ENCODE peak calls at places on chromosomes 16 and 17, in five cellular contexts. K is mesenchymal stem cell, Z is IMR-90, F is H1, R is neuronal stem cell. G is an unnamed sample.

GRCh38 chr17:49514374-49514738 is 19.3 kb downstream of the NGFR start:
- DNase-seq in R (no peak), K (peak), Z (no peak), F (no peak), G (peak)

GRCh38 chr16:27847030-27847550 is 216.4 kb downstream of the GSG1L start:
- DNase-seq in K (peak), Z (no peak), F (no peak), R (no peak), G (peak)

GRCh38 chr16:30004811-30005242 is 6.0 kb downstream of the DOC2A start:
- DNase-seq in F (no peak), K (no peak), Z (no peak), R (no peak), G (no peak)

GRCh38 chr16:57795431-57795878 is 6.8 kb downstream of the KIFC3 start:
- DNase-seq in K (peak), R (no peak), F (no peak), Z (peak), G (peak)

GRCh38 chr17:28242791-28243190 is 76.2 kb upstream of the TMEM97 start:
- DNase-seq in R (no peak), Z (no peak), F (no peak), K (no peak), G (no peak)

GRCh38 chr17:40373324-40373723 is 8.8 kb upstream of the GJD3 start:
- DNase-seq in K (peak), Z (peak), F (no peak), R (no peak), G (no peak)

GRCh38 chr17:278055-279028 is 74.3 kb downstream of the RPH3AL start:
- DNase-seq in F (no peak), Z (no peak), R (no peak), K (no peak), G (no peak)

GRCh38 chr16:55471448-55472097 is 7.4 kb upstream of the MMP2 start:
- DNase-seq in R (no peak), K (peak), Z (peak), F (no peak), G (no peak)

GRCh38 chr17:59435238-59435637 is 103.8 kb downstream of the YPEL2 start:
- DNase-seq in K (peak), Z (peak), R (no peak), F (no peak), G (no peak)

GRCh38 chr16:75256871-75257343 is 5.5 kb upstream of the BCAR1 start:
- DNase-seq in Z (peak), K (peak), F (no peak), R (no peak), G (peak)

GRCh38 chr17:71339219-71339618 is 781.6 kb upstream of the SOX9 start:
- DNase-seq in Z (no peak), F (no peak), R (no peak), K (no peak), G (no peak)

GRCh38 chr16:79429276-79430128 is 171.0 kb downstream of the MAF start:
- DNase-seq in R (no peak), Z (no peak), F (no peak), K (no peak), G (no peak)

GRCh38 chr17:58703137-58703846 is 10.9 kb downstream of the RAD51C start:
- DNase-seq in K (peak), R (no peak), Z (peak), F (no peak), G (no peak)

GRCh38 chr17:75036643-75037268 is 10.0 kb downstream of the ATP5PD start:
- DNase-seq in K (no peak), F (no peak), Z (peak), R (no peak), G (peak)

GRCh38 chr16:49623501-49624266 is 232.2 kb downstream of the ZNF423 start:
- DNase-seq in K (no peak), R (no peak), Z (no peak), F (no peak), G (peak)

GRCh38 chr17:40314557-40314953 is 5.6 kb downstream of the RARA start:
- DNase-seq in F (no peak), Z (peak), R (no peak), K (peak), G (no peak)

GRCh38 chr16:49868164-49868668 is 12.3 kb upstream of the ZNF423 start:
- DNase-seq in R (no peak), F (no peak), Z (no peak), K (no peak), G (no peak)

GRCh38 chr17:50290074-50290702 is 15.9 kb downstream of the TMEM92 start:
- DNase-seq in K (peak), F (no peak), Z (peak), R (no peak), G (no peak)

GRCh38 chr16:27245276-27246231 is 23.0 kb downstream of the NSMCE1 start:
- DNase-seq in R (no peak), F (no peak), Z (peak), K (peak), G (peak)

GRCh38 chr16:11674001-11674817 is 6.0 kb downstream of the SNN start:
- DNase-seq in Z (no peak), R (no peak), F (no peak), K (no peak), G (no peak)

GRCh38 chr16:11098601-11099377 is 154.4 kb downstream of the CLEC16A start:
- DNase-seq in F (no peak), R (no peak), Z (no peak), K (no peak), G (no peak)

GRCh38 chr16:72094266-72094610 is 591 bp downstream of the DHX38 start:
- DNase-seq in R (no peak), F (no peak), Z (no peak), K (no peak), G (no peak)

GRCh38 chr17:1559047-1559742 is 3.4 kb downstream of the PITPNA start:
- DNase-seq in R (no peak), Z (no peak), F (no peak), K (no peak), G (no peak)

GRCh38 chr17:81841866-81842265 is 7.0 kb upstream of the PPP1R27 start:
- DNase-seq in F (no peak), K (no peak), R (no peak), Z (no peak), G (no peak)

GRCh38 chr17:72677714-72678390 is 414.6 kb downstream of the SLC39A11 start:
- DNase-seq in Z (peak), K (peak), R (no peak), F (no peak), G (no peak)

GRCh38 chr17:37478187-37478586 is 11.5 kb upstream of the DUSP14 start:
- DNase-seq in Z (peak), K (peak), F (no peak), R (no peak), G (no peak)

GRCh38 chr16:495127-495748 is 32.3 kb upstream of the CAPN15 start:
- DNase-seq in Z (peak), R (no peak), K (peak), F (peak), G (peak)

GRCh38 chr17:48610282-48611211 is at the start of gene HOXB7:
- DNase-seq in K (peak), R (no peak), F (no peak), Z (peak), G (peak)

GRCh38 chr16:11848842-11849241 is 2.5 kb downstream of the RSL1D1 start:
- DNase-seq in K (no peak), R (no peak), F (no peak), Z (peak), G (no peak)

GRCh38 chr17:68182940-68183551 is 64.8 kb upstream of the AMZ2 start:
- DNase-seq in R (no peak), F (no peak), Z (no peak), K (no peak), G (peak)

GRCh38 chr16:23650674-23651073 is 9.4 kb downstream of the DCTN5 start:
- DNase-seq in F (no peak), Z (peak), R (no peak), K (no peak), G (no peak)

GRCh38 chr17:58488428-58488890 is 251 bp upstream of the HSF5 start:
- DNase-seq in F (no peak), K (no peak), R (no peak), Z (no peak), G (no peak)

GRCh38 chr17:38724337-38724988 is 5.7 kb upstream of the CISD3 start:
- DNase-seq in K (no peak), R (no peak), F (no peak), Z (no peak), G (no peak)

GRCh38 chr17:67639555-67639954 is 78.2 kb upstream of the NOL11 start:
- DNase-seq in R (no peak), F (no peak), Z (no peak), K (no peak), G (no peak)

GRCh38 chr16:24670623-24671454 is 58.6 kb upstream of the TNRC6A start:
- DNase-seq in R (peak), K (peak), Z (peak), F (no peak), G (peak)

GRCh38 chr16:5205394-5206040 is 107.9 kb upstream of the EEF2KMT start:
- DNase-seq in Z (no peak), K (no peak), R (no peak), F (no peak), G (no peak)

GRCh38 chr17:2215616-2216364 is 87.8 kb downstream of the SMG6 start:
- DNase-seq in Z (peak), F (no peak), R (no peak), K (peak), G (peak)

GRCh38 chr16:13448346-13448745 is 471.6 kb upstream of the ERCC4 start:
- DNase-seq in F (no peak), Z (no peak), K (no peak), R (no peak), G (no peak)

DNA sequence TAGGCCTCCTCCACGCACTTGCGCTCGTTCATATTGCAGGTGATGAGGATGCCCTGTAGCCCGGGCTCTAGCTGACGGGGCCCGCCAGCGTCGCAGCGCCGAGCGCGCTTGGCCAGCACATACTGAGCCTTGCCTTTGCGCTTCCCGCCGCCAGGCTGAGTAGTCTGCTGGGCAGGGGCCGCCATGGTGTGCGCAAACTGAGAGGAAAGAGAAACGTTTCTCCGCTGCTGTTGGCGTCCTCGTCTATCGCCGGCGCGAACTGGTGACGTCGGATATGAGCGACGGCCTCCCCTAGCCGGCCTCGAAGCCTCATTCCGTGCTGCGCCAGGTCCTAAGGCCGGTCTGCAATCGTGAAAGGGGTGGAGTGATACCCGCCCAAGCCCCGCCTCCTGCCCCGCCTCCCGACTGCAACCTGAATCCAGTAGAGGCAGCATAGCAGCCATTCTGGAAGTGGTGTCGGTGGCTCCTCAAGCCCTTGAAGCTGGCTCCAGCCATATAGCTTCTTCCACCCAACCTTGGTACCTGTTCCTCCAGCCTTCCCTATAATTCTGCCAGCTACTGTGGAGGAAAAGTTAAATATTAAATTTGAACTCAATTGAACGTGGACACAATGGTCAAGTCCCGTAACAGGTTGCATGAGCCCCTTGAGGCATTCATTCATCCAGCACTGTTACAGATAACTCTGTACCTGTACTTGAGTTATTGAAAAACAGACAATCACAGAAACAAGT is at the start of gene THUMPD1:
- DNase-seq in R (peak), K (peak), Z (peak), F (peak), G (peak)
- H4K8ac ChIP-seq in R (peak), K (peak), Z (peak), F (peak), G (no peak)

GRCh38 chr16:77760800-77761199 is 27.6 kb upstream of the VAT1L start:
- DNase-seq in K (peak), R (no peak), F (no peak), Z (peak), G (no peak)

GRCh38 chr16:77758508-77758907 is 29.9 kb upstream of the VAT1L start:
- DNase-seq in Z (no peak), R (no peak), F (no peak), K (no peak), G (no peak)

GRCh38 chr16:77758046-77758445 is 30.3 kb upstream of the VAT1L start:
- DNase-seq in K (no peak), Z (no peak), R (no peak), F (no peak), G (no peak)

GRCh38 chr16:77761204-77761603 is 27.2 kb upstream of the VAT1L start:
- DNase-seq in K (no peak), F (no peak), R (no peak), Z (no peak), G (no peak)

GRCh38 chr16:77759821-77760220 is 28.5 kb upstream of the VAT1L start:
- DNase-seq in Z (peak), F (no peak), R (no peak), K (peak), G (no peak)
- H4K91ac ChIP-seq in Z (no peak), F (no peak), R (no peak), K (no peak), G (no peak)

GRCh38 chr16:67278773-67279295 is 498 bp upstream of the PLEKHG4 start:
- DNase-seq in R (no peak), Z (no peak), K (peak), F (no peak), G (peak)
- H4K8ac ChIP-seq in R (no peak), Z (peak), K (peak), F (no peak), G (no peak)

GRCh38 chr17:57436565-57436964 is 180.2 kb downstream of the MSI2 start:
- DNase-seq in K (no peak), F (no peak), Z (no peak), R (no peak), G (no peak)
- H4K91ac ChIP-seq in K (no peak), F (no peak), Z (no peak), R (no peak), G (no peak)

GRCh38 chr16:31472559-31473203 is 729 bp downstream of the TGFB1I1 start:
- DNase-seq in R (no peak), F (no peak), K (peak), Z (peak), G (peak)
- H4K8ac ChIP-seq in R (no peak), F (no peak), K (peak), Z (peak), G (no peak)

DNA sequence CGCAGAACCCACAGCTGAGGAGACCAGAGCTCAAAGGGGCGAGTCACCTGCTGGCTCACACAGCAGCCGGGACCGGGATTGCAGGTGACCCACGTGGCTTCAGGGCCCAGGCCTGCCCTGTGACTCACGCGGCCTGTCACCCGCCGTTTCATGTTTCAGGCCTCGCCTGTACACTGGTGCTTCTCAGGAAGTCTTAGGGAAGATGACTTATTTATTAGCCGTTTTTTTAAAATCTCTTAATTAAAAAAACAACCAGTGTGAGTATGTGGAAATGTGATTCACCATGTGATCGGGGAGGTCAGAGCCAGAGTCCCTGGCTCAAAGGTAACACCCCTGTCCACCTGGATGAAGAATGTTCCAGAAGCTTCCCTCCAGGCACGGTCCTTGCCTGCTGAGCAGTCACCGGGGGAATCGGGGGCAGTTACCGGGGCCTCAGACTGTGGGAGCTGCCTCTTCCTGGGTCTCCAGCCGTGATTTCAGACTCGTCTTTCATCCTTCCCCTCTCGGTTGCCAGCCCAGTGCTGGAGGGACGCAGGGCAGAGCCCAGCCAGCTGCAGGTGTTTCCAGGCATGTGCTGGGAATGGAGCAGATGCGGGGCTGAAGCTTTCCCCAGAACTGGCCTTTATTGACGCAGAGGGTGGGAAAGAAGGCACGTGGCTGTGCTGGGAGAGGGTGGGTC is 49.3 kb downstream of the CMIP start:
- DNase-seq in K (peak), R (no peak), F (peak), Z (peak), G (no peak)
- H4K91ac ChIP-seq in K (peak), R (peak), F (no peak), Z (peak), G (no peak)

GRCh38 chr17:4796550-4796915 is 569 bp downstream of the PSMB6 start:
- DNase-seq in R (no peak), Z (peak), K (peak), F (no peak), G (peak)
- H4K8ac ChIP-seq in R (no peak), Z (peak), K (peak), F (peak), G (no peak)

GRCh38 chr17:46037722-46038255 is 38.7 kb downstream of the STH start:
- DNase-seq in Z (no peak), R (no peak), K (no peak), F (no peak), G (no peak)

GRCh38 chr17:46036491-46036890 is 37.4 kb downstream of the STH start:
- DNase-seq in Z (no peak), K (no peak), F (no peak), R (no peak), G (no peak)

GRCh38 chr17:46039592-46040186 is 40.6 kb downstream of the STH start:
- DNase-seq in R (no peak), K (no peak), F (no peak), Z (no peak), G (no peak)

GRCh38 chr17:46038937-46039336 is 39.9 kb downstream of the STH start:
- DNase-seq in F (no peak), Z (no peak), K (no peak), R (no peak), G (no peak)

DNA sequence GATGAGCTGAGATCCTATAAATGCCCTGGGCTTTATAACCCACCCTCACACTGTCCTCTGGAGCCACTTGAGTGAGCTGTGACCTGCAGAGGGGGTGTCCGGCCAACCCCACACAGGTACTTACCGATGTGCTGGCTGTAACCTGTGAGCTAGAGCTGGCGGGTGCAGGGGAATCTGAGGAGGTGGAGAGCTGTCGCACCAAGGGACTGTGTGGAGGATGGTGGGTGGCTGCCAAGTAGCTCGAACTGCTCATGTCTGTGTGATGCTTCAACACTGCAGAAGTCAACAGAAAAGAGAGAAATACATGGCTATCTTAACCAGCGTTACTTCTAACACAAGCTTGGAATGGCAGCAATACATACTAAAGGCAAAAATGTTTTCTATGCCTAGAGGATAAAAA is 39.4 kb downstream of the STH start:
- DNase-seq in F (no peak), K (no peak), R (no peak), Z (no peak), G (no peak)
- H4K91ac ChIP-seq in F (no peak), K (no peak), R (no peak), Z (no peak), G (no peak)